ENCODE peak calls at places on chromosome 5, in five cellular contexts. Z is Peyer's patch, L is astrocyte, E is uterus, Y is IMR-90. U is an unnamed sample.
A peak's percentile ranks its signal among the peaks of the same experiment; 100 is the strongest.

GRCh38 chr5:180644825-180645608 is 4.4 kb downstream of the FLT4 start:
- DNase-seq in Z (no peak), Y (no peak), E (peak; percentile 17), L (no peak), U (no peak)

GRCh38 chr5:152514827-152515397 is 109.8 kb upstream of the NMUR2 start:
- DNase-seq in L (no peak), Z (no peak), E (no peak), Y (peak; percentile 11), U (no peak)

GRCh38 chr5:156934450-156935211 is 28.4 kb downstream of the TIMD4 start:
- DNase-seq in Y (no peak), E (no peak), Z (peak; percentile 42), L (no peak), U (no peak)

GRCh38 chr5:1555011-1555807 is 31.4 kb upstream of the LPCAT1 start:
- DNase-seq in L (peak; percentile 62), E (peak; percentile 9), Z (no peak), Y (peak; percentile 19), U (no peak)

GRCh38 chr5:1570975-1571374 is 47.2 kb upstream of the LPCAT1 start:
- DNase-seq in Z (no peak), E (no peak), Y (no peak), L (no peak), U (no peak)

GRCh38 chr5:32089146-32090000 is 84.7 kb downstream of the GOLPH3 start:
- DNase-seq in Z (no peak), E (no peak), L (no peak), Y (no peak), U (no peak)

GRCh38 chr5:136631176-136631575 is 265.8 kb upstream of the TRPC7 start:
- DNase-seq in Y (no peak), Z (no peak), E (no peak), L (peak; percentile 36), U (no peak)

GRCh38 chr5:113242481-113243348 is 192.1 kb downstream of the TSSK1B start:
- DNase-seq in Z (no peak), E (no peak), Y (peak; percentile 17), L (no peak), U (no peak)

GRCh38 chr5:72604111-72604792 is 97.0 kb upstream of the ZNF366 start:
- DNase-seq in L (no peak), E (no peak), Y (no peak), Z (no peak), U (no peak)

GRCh38 chr5:142303576-142303975 is 21.2 kb downstream of the SPRY4 start:
- DNase-seq in Y (peak; percentile 54), Z (no peak), E (no peak), L (peak; percentile 56), U (no peak)

GRCh38 chr5:38899936-38900335 is 54.1 kb downstream of the OSMR start:
- DNase-seq in Z (no peak), Y (no peak), L (no peak), E (no peak), U (no peak)

GRCh38 chr5:85591311-85591710 is 1026.4 kb upstream of the COX7C start:
- DNase-seq in L (no peak), E (no peak), Z (no peak), Y (no peak), U (no peak)

GRCh38 chr5:129541648-129542251 is 81.7 kb downstream of the ADAMTS19 start:
- DNase-seq in L (peak; percentile 10), Y (peak; percentile 9), E (no peak), Z (no peak), U (no peak)

GRCh38 chr5:129904102-129904666 is at the start of gene CHSY3:
- DNase-seq in Y (peak; percentile 54), L (peak; percentile 71), Z (peak; percentile 17), E (peak; percentile 76), U (peak; percentile 77)

GRCh38 chr5:177130211-177131018 is 3.2 kb upstream of the NSD1 start:
- DNase-seq in L (no peak), Z (no peak), Y (peak; percentile 53), E (no peak), U (no peak)

GRCh38 chr5:82165740-82166530 is 112.2 kb downstream of the RPS23 start:
- DNase-seq in Z (peak; percentile 18), E (peak; percentile 74), Y (peak; percentile 95), L (peak; percentile 94), U (peak; percentile 70)

GRCh38 chr5:82164109-82164956 is 113.8 kb downstream of the RPS23 start:
- DNase-seq in Y (peak; percentile 95), E (no peak), Z (no peak), L (peak; percentile 88), U (no peak)

GRCh38 chr5:82163459-82164108 is 114.6 kb downstream of the RPS23 start:
- DNase-seq in E (no peak), L (peak; percentile 44), Y (peak; percentile 43), Z (no peak), U (no peak)

GRCh38 chr5:82167372-82167771 is 110.8 kb downstream of the RPS23 start:
- DNase-seq in E (no peak), Y (peak; percentile 39), Z (no peak), L (no peak), U (no peak)

DNA sequence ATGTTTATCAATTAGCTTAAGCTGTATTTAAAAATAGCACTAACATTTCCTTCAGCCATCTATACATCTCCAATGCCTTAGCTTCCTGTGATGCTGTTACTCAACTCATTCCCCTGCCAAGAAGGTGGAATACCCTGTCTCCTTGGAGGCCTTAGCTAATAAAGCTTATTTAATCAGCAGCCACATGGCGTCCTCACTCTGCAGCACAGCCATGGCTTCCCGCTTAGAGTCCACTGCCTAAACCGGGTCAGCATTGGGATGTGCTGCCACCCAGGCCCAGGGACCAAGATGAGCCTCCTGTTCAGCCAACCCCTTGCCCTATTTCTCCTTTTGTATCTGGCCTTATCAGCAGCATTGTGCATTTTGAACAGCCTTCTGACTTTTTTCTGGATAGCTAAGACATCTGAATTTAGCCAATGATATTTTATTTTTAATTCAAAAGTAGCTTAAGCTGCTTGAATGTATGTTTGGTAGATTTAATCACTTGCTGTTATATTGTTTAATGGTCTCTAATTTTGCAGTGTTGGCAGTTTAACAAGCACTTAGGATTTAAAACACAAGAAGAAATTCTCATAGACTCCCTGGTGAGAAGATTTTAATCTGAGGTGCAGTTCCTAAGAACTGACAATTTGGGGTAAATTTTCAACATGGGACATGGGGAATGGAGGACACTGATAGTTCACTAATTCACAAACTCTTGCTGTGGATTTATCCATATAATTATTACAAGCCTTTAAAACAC is 113.0 kb downstream of the RPS23 start:
- DNase-seq in L (peak; percentile 73), Y (peak; percentile 84), Z (no peak), E (no peak), U (peak; percentile 22)
- H3K4me3 ChIP-seq in L (no peak overlapping the region), Y (no peak overlapping the region), Z (no peak overlapping the region), E (no peak overlapping the region), U (no peak overlapping the region)

GRCh38 chr5:144086295-144086694 is 84.2 kb downstream of the YIPF5 start:
- DNase-seq in L (no peak), E (no peak), Z (no peak), Y (no peak), U (no peak)

GRCh38 chr5:144087576-144087975 is 82.9 kb downstream of the YIPF5 start:
- DNase-seq in E (no peak), L (no peak), Z (no peak), Y (no peak), U (no peak)

GRCh38 chr5:144085381-144085780 is 85.1 kb downstream of the YIPF5 start:
- DNase-seq in E (no peak), L (no peak), Z (no peak), Y (no peak), U (no peak)

GRCh38 chr5:144084971-144085370 is 85.5 kb downstream of the YIPF5 start:
- DNase-seq in Z (no peak), E (no peak), L (no peak), Y (peak; percentile 66), U (no peak)

DNA sequence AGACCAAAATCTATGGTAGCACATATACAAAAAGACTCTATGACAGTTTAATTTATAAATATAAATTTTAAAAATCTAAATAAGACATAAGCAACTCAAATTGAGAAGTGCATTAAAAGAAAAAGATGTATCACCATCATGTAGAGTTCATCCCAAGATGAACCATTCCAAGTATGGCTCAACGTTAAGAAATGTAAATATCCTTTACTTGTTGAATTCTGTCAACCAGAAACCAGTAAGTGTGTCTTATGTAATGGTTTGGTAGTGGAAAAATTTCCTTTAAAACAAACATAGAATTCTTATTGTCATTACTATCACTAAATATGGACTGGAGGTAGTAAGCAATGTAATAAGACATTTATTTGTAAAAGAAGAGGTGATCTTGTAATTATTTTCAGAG is 87.3 kb downstream of the YIPF5 start:
- DNase-seq in E (no peak), Z (no peak), L (no peak), Y (peak; percentile 78), U (no peak)
- H3K4me3 ChIP-seq in E (no peak overlapping the region), Z (no peak overlapping the region), L (no peak overlapping the region), Y (no peak overlapping the region), U (no peak overlapping the region)

GRCh38 chr5:97165726-97166125 is 17.3 kb downstream of the RIOK2 start:
- DNase-seq in E (no peak), Z (no peak), Y (no peak), L (no peak), U (no peak)

GRCh38 chr5:97172227-97172626 is 10.8 kb downstream of the RIOK2 start:
- DNase-seq in E (no peak), L (no peak), Z (no peak), Y (no peak), U (no peak)

GRCh38 chr5:97167435-97167834 is 15.6 kb downstream of the RIOK2 start:
- DNase-seq in L (no peak), E (no peak), Z (no peak), Y (no peak), U (no peak)

DNA sequence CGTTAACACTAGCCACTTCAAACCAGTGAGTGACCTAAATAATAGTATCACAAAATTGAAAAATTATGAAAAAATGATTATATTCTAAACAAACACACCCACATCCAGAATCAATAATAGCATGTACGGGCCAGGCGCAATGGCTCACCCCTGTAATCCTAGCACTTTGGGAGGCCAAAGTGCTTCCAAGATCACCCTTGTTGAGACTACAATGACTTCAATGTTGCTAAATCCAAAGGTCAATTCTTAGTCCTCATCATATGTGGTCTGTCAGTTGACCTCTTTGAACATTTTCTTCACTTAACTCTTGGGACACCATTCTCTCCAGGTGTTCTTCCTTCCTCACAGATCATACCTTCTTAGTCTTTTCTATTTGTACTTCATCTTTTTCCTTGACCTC is 11.3 kb downstream of the RIOK2 start:
- DNase-seq in Y (no peak), L (no peak), Z (no peak), E (no peak), U (no peak)
- H3K4me3 ChIP-seq in Y (no peak overlapping the region), L (no peak overlapping the region), Z (no peak overlapping the region), E (no peak overlapping the region), U (no peak overlapping the region)

DNA sequence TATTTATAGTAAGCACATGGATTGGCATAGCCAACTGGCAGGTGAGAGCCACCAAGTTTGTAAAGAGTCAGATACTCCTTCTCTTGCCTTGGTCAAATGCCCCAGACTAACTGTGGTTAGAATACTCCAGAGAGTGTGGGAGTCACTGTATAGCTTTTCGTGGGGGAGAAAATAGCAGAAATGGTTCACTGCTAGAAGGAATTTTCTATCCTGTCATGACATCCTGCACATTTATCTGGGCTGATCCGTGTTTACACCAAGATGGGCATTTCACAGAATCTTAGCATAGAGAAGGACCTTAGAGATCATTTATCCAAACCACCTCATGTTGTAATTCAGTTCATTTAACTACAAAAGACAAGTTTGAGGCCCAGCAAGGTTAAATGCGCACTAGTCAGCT is 460.8 kb downstream of the ENC1 start:
- DNase-seq in Y (peak; percentile 17), L (peak; percentile 56), E (no peak), Z (no peak), U (no peak)
- H3K4me3 ChIP-seq in Y (no peak overlapping the region), L (no peak overlapping the region), E (no peak overlapping the region), Z (no peak overlapping the region), U (no peak overlapping the region)

DNA sequence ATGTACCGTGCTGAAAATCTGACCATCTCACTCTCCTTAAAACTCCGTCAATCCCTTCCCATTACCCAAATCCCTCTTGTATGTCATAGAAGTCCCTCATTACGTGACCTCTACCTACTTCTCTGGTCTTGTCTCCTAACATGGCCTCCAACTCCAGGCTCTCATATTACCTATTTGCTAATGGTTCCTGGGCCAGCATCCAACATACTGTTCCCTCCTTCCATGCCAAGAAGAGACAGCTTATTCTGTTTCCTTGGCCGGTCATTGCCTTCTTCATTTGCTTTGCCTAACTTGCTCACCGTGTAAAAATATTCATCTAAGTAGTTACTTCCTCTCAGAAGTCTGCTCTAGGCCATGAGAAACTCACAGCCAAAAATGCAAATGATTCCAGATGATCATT is 8.9 kb upstream of the IL6ST start:
- DNase-seq in E (no peak), Y (peak; percentile 36), Z (no peak), L (no peak), U (no peak)
- H3K4me3 ChIP-seq in E (no peak overlapping the region), Y (no peak overlapping the region), Z (no peak overlapping the region), L (no peak overlapping the region), U (no peak overlapping the region)